ENCODE peak calls at places on chromosome 9, in five cellular contexts. W is HepG2, D is left ventricle myocardium inferior, Y is AG04449, N is foreskin keratinocyte. C is an unnamed sample.

GRCh38 chr9:129489838-129490582 is 130.9 kb downstream of the C9orf50 start:
- DNase-seq in Y (no peak), N (no peak), W (no peak), D (no peak), C (peak; percentile 71)

GRCh38 chr9:113616116-113616515 is 152.6 kb downstream of the RGS3 start:
- DNase-seq in W (no peak), Y (no peak), D (no peak), N (no peak), C (no peak)

GRCh38 chr9:130680836-130681768 is 12.5 kb upstream of the EXOSC2 start:
- DNase-seq in W (peak; percentile 70), D (peak; percentile 67), Y (no peak), N (peak; percentile 57), C (peak; percentile 83)

GRCh38 chr9:89808076-89808701 is 203.4 kb downstream of the GADD45G start:
- DNase-seq in W (no peak), Y (no peak), D (no peak), N (no peak), C (no peak)

GRCh38 chr9:120711354-120711753 is 2.9 kb downstream of the MEGF9 start:
- DNase-seq in Y (no peak), D (no peak), W (no peak), N (no peak), C (peak; percentile 19)

GRCh38 chr9:97315550-97315949 is 8.1 kb downstream of the CCDC180 start:
- DNase-seq in W (no peak), N (no peak), D (no peak), Y (peak; percentile 10), C (peak; percentile 58)

GRCh38 chr9:92589918-92590317 is 54.1 kb upstream of the ECM2 start:
- DNase-seq in N (no peak), W (no peak), Y (no peak), D (no peak), C (no peak)

GRCh38 chr9:104988539-104988938 is 60.6 kb upstream of the ABCA1 start:
- DNase-seq in D (no peak), Y (no peak), W (no peak), N (no peak), C (peak; percentile 36)

GRCh38 chr9:36017278-36017677 is 19.4 kb upstream of the RECK start:
- DNase-seq in N (no peak), W (no peak), Y (no peak), D (no peak), C (no peak)

GRCh38 chr9:38673399-38673798 is 46.5 kb downstream of the FAM240B start:
- DNase-seq in W (no peak), N (no peak), Y (no peak), D (no peak), C (no peak)
- TF ChIP-seq CTCF in W (no peak), N (no peak), Y (no peak), D (no peak), C (no peak)

GRCh38 chr9:126394802-126395201 is 68.2 kb downstream of the MVB12B start:
- DNase-seq in D (no peak), Y (no peak), N (no peak), W (no peak), C (no peak)

GRCh38 chr9:126395439-126396212 is 69.0 kb downstream of the MVB12B start:
- DNase-seq in D (no peak), W (no peak), N (peak; percentile 41), Y (peak; percentile 12), C (peak; percentile 71)

GRCh38 chr9:126398403-126399058 is 71.9 kb downstream of the MVB12B start:
- DNase-seq in Y (no peak), W (peak; percentile 37), D (peak; percentile 83), N (no peak), C (peak; percentile 44)

GRCh38 chr9:126399251-126399650 is 72.6 kb downstream of the MVB12B start:
- DNase-seq in W (no peak), Y (no peak), D (no peak), N (no peak), C (peak; percentile 42)

DNA sequence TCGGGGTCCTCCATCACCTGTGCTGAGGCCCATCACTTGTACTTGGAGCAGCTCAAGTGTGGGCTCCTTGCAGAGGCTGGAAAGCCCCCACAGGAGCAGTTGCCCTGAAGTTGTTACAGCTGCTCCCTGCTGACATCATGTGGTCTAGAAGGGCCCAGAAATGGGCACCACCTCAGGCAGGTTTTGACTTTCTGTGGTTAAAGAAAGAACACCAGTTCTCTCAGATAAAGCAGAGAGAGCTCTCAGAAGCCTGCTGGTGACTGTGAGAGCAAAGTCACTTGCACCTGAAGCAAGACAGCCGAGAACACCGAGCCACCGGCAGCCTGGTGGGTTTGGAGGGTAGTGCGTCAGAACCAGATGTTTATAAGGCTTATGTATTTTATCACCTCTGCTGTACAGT is 70.4 kb downstream of the MVB12B start:
- DNase-seq in N (no peak), D (no peak), W (no peak), Y (no peak), C (no peak)
- TF ChIP-seq CTCF in N (no peak), D (no peak), W (peak; percentile 11), Y (no peak), C (no peak)

DNA sequence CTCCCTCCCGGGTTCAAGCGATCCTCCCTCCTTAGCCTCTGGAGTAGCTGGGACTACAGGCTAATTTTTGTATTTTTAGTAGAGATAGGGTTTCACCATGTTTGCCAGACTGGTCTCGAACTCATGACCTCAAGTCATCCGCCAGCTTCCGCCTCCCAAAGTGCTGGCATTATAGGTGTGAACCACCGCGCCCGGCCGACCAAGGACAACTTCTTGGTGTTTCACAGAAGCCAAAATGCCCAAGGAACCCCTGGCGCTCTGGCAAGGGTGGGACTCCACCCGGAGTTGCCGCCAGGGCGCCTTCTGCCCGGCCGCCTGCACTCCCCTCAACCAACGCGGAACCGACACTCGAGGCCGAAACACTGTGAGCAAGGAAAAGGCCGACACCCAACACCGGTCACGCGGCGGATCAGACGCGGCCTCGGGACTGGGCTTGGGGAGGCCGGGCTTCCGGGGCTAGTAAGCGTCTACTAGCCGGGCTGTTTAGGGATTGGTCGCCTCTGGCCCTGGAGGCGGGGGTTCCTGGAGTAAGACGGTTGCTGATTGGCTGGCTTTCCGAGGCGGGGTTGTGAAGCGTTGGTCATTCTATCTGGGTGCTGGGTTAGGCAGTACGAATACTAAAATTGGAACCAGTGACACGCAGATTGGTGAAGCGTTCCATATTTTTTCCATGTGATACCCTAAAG is 7.7 kb upstream of the CFAP157 start:
- DNase-seq in W (no peak), D (peak; percentile 97), N (peak; percentile 70), Y (peak; percentile 75), C (peak; percentile 98)
- TF ChIP-seq CTCF in W (no peak), D (peak; percentile 43), N (no peak), Y (peak; percentile 7), C (no peak)

DNA sequence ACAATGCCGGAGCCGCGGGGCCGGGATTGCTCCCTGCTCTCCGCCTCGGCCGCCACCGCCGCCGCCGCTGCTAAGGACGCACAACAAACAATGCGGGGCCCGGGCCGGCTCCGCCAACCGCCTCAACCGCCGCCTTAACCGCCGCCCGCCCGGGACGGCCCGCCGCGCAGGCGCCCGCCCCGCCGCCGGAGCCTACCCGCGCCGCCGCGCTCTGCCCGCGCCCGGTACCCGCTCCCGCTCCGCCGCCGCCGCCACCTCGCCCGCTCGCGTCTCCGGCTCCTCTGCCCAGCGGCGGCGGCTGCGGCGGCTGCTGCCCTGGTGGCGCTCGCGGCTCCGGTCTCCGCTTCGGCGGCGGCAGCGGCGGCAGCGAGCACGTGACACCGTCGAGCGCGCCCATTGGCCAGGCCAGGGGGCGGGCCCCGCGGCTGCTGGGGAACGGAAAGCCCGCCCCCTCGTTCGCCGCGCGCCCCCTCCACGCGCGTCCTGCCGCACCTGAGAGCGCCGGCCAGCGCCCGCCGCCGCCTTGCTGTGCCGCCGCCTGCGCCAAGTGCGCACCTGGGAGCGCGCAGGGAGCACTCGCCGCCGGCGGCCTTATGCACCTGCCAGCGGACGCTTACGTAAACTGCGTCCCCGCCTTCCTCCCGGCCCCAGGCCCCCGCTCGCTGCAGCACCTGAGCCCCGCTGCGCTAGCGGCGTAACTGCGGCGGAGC is at the start of gene STRBP:
- DNase-seq in W (peak; percentile 78), N (peak; percentile 41), D (peak; percentile 91), Y (no peak), C (peak; percentile 52)
- TF ChIP-seq CTCF in W (peak; percentile 25), N (peak; percentile 30), D (peak; percentile 10), Y (peak; percentile 6), C (no peak)

GRCh38 chr9:134381671-134382505 is 55.6 kb downstream of the RXRA start:
- DNase-seq in Y (no peak), W (peak; percentile 21), N (no peak), D (peak; percentile 61), C (no peak)
- TF ChIP-seq CTCF in Y (peak; percentile 16), W (peak; percentile 30), N (peak; percentile 35), D (peak; percentile 31), C (peak; percentile 8)

DNA sequence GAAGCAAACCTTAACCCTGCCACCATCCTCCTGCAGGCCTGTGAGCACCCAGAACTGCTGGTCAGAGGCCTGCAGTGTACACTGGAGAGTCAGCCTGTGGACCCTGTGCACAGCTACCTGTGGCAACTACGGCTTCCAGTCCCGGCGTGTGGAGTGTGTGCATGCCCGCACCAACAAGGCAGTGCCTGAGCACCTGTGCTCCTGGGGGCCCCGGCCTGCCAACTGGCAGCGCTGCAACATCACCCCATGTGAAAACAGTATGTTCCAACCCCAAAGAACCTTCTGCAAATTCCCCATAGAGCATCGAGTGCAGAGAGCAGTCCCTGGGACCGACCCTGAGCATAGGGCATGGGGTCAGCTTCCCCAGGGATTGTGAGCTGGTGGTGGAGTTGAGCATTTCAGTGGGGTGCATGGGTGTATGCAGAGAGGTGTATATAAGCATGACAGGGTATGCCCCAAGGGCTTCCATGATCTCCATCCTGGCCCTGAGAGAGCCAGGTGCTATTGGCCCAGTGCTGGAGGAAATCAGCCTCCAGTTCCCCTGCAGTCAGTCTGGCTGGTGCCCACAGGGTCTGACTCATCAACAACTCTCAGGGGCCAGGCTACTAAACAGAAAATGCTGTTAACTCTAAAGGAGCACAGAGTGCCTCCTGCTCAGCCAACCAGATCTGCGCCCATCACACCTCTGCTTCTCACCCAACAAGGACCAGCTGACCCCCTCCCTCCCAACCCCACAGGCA is 126.2 kb downstream of the SAXO1 start:
- DNase-seq in N (no peak), Y (no peak), D (no peak), W (no peak), C (peak; percentile 69)
- TF ChIP-seq CTCF in N (no peak), Y (no peak), D (no peak), W (no peak), C (no peak)

DNA sequence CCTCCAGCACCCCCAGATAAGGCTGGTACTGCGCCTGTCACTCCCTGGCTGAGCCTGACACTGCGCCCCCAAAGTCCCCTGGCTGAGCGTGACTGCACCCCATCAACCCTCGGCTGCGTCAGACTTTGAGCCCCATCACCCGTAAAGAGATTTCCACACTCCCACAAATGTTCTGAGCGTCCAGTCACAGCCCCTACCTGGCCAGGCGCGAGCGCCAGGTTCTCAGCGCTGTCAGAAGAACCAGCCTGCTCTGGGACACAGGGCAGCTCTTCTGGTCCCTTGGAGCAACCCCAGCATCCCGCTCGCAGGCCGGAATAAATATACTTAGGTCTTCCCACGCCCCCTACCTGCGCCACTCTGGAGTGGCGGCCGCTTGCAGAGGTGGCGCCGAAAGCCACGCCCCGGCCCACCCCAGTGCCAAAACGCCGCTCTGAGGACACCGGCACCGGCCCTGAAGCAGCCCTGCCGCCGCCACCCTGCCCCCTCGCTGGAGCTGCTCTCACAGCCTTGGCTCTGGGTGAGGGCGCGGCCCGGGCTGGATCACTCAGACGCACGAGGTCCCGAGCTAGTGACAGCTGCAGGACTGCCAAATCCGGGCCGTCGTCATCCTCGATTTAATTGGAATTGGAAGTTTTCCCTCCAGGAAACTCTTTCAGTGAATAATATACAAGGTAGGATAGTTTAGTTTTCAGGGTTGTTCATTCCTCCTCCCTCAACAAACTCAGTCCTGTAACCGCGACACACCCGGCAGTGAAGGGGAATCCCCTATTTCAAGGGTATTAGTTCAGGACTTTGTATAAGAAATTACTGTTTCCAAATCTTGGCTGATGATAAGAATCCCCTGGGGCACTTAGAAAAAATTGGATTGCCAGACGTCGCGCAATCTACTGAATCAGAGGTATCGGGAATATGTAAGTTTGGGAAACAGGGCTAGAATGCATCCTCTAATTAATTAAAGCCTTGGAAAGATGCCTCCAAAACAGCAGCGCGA is 1.2 kb upstream of the CEMIP2 start:
- DNase-seq in W (peak; percentile 78), N (peak; percentile 55), D (peak; percentile 86), Y (no peak), C (peak; percentile 50)
- TF ChIP-seq CTCF in W (peak; percentile 62), N (peak; percentile 0), D (peak; percentile 22), Y (peak; percentile 3), C (no peak)

C was measured in fibroblast of mammary gland.